ENCODE peak calls at places on chromosome 21, in five cellular contexts. L is naive B cell, H is endothelial cell, C is GM04503, M is H1. Z is an unnamed sample.
A peak's percentile ranks its signal among the peaks of the same experiment; 100 is the strongest.

GRCh38 chr21:29696947-29697346 is 242.8 kb downstream of the GRIK1 start:
- DNase-seq in L (no peak), H (no peak), C (no peak), M (no peak), Z (no peak)

GRCh38 chr21:46265736-46266525 is 19.5 kb downstream of the MCM3AP start:
- DNase-seq in L (no peak), H (no peak), C (no peak), M (no peak), Z (no peak)

GRCh38 chr21:16302851-16303282 is 573.1 kb downstream of the USP25 start:
- DNase-seq in L (no peak), H (no peak), C (no peak), M (no peak), Z (no peak)

GRCh38 chr21:43907751-43908150 is 42.7 kb downstream of the AGPAT3 start:
- DNase-seq in L (no peak), H (no peak), C (no peak), M (no peak), Z (no peak)

GRCh38 chr21:35428489-35428888 is 379.4 kb upstream of the RUNX1 start:
- DNase-seq in L (no peak), H (no peak), C (no peak), M (no peak), Z (no peak)

GRCh38 chr21:31397939-31398338 is 53.9 kb upstream of the TIAM1 start:
- DNase-seq in L (no peak), H (peak; percentile 41), C (no peak), M (no peak), Z (no peak)

GRCh38 chr21:44434568-44434925 is 20.8 kb upstream of the LRRC3 start:
- DNase-seq in L (no peak), H (no peak), C (no peak), M (no peak), Z (no peak)

GRCh38 chr21:32921632-32922230 is 104.0 kb upstream of the OLIG2 start:
- DNase-seq in L (peak; percentile 30), H (peak; percentile 48), C (no peak), M (peak; percentile 23), Z (peak; percentile 59)

GRCh38 chr21:43303240-43304178 is 123.4 kb downstream of the SIK1 start:
- DNase-seq in L (no peak), H (no peak), C (no peak), M (no peak), Z (peak; percentile 59)